ENCODE peak calls at places on chromosome 16, in four cellular contexts. One of them, this sample, is unnamed. For H3K9me3, the result is how much of the 10 kb centered on the place peaks cover.

GRCh38 chr16:31270795-31271194 is 11.0 kb downstream of the ITGAM start:
- DNase-seq in A549: no peak
- DNase-seq in Panc1: no peak
- DNase-seq in stomach: no peak
- DNase-seq in this sample: no peak

GRCh38 chr16:75506567-75506966 is 11.3 kb upstream of the CHST6 start:
- DNase-seq in A549: peak
- DNase-seq in stomach: no peak
- DNase-seq in Panc1: no peak
- DNase-seq in this sample: no peak

GRCh38 chr16:61678182-61678581 is 358.1 kb downstream of the CDH8 start:
- DNase-seq in Panc1: no peak
- DNase-seq in stomach: no peak
- DNase-seq in A549: no peak
- DNase-seq in this sample: no peak

GRCh38 chr16:8948069-8948593 is 15.6 kb downstream of the USP7 start:
- DNase-seq in stomach: no peak
- DNase-seq in A549: no peak
- DNase-seq in Panc1: no peak
- DNase-seq in this sample: no peak

GRCh38 chr16:80151706-80152073 is 389.1 kb upstream of the DYNLRB2 start:
- DNase-seq in Panc1: no peak
- DNase-seq in stomach: no peak
- DNase-seq in A549: no peak
- DNase-seq in this sample: no peak

GRCh38 chr16:49281481-49281842 is at the start of gene CBLN1:
- DNase-seq in A549: no peak
- DNase-seq in Panc1: no peak
- DNase-seq in stomach: no peak
- DNase-seq in this sample: no peak

GRCh38 chr16:22397459-22397858 is 23.0 kb upstream of the CDR2 start:
- DNase-seq in stomach: no peak
- DNase-seq in A549: no peak
- DNase-seq in Panc1: no peak
- DNase-seq in this sample: no peak

GRCh38 chr16:65042966-65043365 is 78.9 kb downstream of the CDH11 start:
- DNase-seq in Panc1: no peak
- DNase-seq in stomach: no peak
- DNase-seq in A549: no peak
- DNase-seq in this sample: no peak

GRCh38 chr16:31128711-31129567 is 6.6 kb downstream of the PRSS8 start:
- DNase-seq in stomach: peak
- DNase-seq in A549: no peak
- DNase-seq in Panc1: no peak
- DNase-seq in this sample: peak

GRCh38 chr16:4982056-4982867 is 24.1 kb downstream of the SEC14L5 start:
- DNase-seq in Panc1: no peak
- DNase-seq in A549: no peak
- DNase-seq in stomach: no peak
- DNase-seq in this sample: no peak

GRCh38 chr16:79928142-79928735 is 327.7 kb upstream of the MAF start:
- DNase-seq in A549: no peak
- DNase-seq in stomach: no peak
- DNase-seq in Panc1: no peak
- DNase-seq in this sample: peak

GRCh38 chr16:1318268-1318545 is 8.8 kb downstream of the UBE2I start:
- DNase-seq in stomach: no peak
- DNase-seq in A549: no peak
- DNase-seq in Panc1: no peak
- DNase-seq in this sample: no peak

GRCh38 chr16:30747331-30747730 is 894 bp upstream of the PHKG2 start:
- DNase-seq in A549: no peak
- DNase-seq in stomach: no peak
- DNase-seq in Panc1: no peak
- DNase-seq in this sample: no peak

GRCh38 chr16:17526956-17527355 is 56.2 kb upstream of the XYLT1 start:
- DNase-seq in Panc1: no peak
- DNase-seq in A549: no peak
- DNase-seq in stomach: no peak
- DNase-seq in this sample: no peak

GRCh38 chr16:81530296-81530721 is 85.7 kb downstream of the CMIP start:
- DNase-seq in stomach: no peak
- DNase-seq in Panc1: no peak
- DNase-seq in A549: no peak
- DNase-seq in this sample: no peak

GRCh38 chr16:49713770-49714169 is 142.1 kb downstream of the ZNF423 start:
- DNase-seq in A549: no peak
- DNase-seq in stomach: no peak
- DNase-seq in Panc1: no peak
- DNase-seq in this sample: no peak

GRCh38 chr16:27528294-27528693 is 21.4 kb downstream of the GTF3C1 start:
- DNase-seq in A549: no peak
- DNase-seq in Panc1: no peak
- DNase-seq in stomach: no peak
- DNase-seq in this sample: no peak

GRCh38 chr16:53611151-53611802 is 92.4 kb downstream of the RPGRIP1L start:
- DNase-seq in stomach: no peak
- DNase-seq in A549: no peak
- DNase-seq in Panc1: no peak
- DNase-seq in this sample: no peak

GRCh38 chr16:66569131-66569530 is 2.9 kb downstream of the CMTM1 start:
- DNase-seq in Panc1: no peak
- DNase-seq in stomach: no peak
- DNase-seq in A549: no peak
- DNase-seq in this sample: no peak

GRCh38 chr16:64983983-64984382 is 137.9 kb downstream of the CDH11 start:
- DNase-seq in Panc1: no peak
- DNase-seq in stomach: no peak
- DNase-seq in A549: no peak
- DNase-seq in this sample: peak

GRCh38 chr16:69097425-69097824 is 8.0 kb upstream of the HAS3 start:
- DNase-seq in A549: no peak
- DNase-seq in stomach: no peak
- DNase-seq in Panc1: no peak
- DNase-seq in this sample: no peak

GRCh38 chr16:87560428-87561199 is 41.7 kb upstream of the JPH3 start:
- DNase-seq in stomach: peak
- DNase-seq in Panc1: no peak
- DNase-seq in A549: peak
- DNase-seq in this sample: peak

GRCh38 chr16:30112197-30113030 is 923 bp downstream of the GDPD3 start:
- DNase-seq in stomach: peak
- DNase-seq in A549: peak
- DNase-seq in Panc1: no peak
- DNase-seq in this sample: peak

GRCh38 chr16:19001788-19002187 is 18.1 kb downstream of the TMC7 start:
- DNase-seq in A549: no peak
- DNase-seq in stomach: no peak
- DNase-seq in Panc1: no peak
- DNase-seq in this sample: no peak

GRCh38 chr16:23424292-23424958 is 28.6 kb downstream of the COG7 start:
- DNase-seq in stomach: no peak
- DNase-seq in Panc1: no peak
- DNase-seq in A549: peak
- DNase-seq in this sample: no peak

GRCh38 chr16:14289692-14290340 is 218.7 kb downstream of the MRTFB start:
- DNase-seq in A549: peak
- DNase-seq in Panc1: no peak
- DNase-seq in stomach: peak
- DNase-seq in this sample: peak

GRCh38 chr16:72905581-72905980 is 142.3 kb downstream of the ZFHX3 start:
- DNase-seq in A549: no peak
- DNase-seq in stomach: no peak
- DNase-seq in Panc1: no peak
- DNase-seq in this sample: no peak

GRCh38 chr16:71426069-71426879 is 15.6 kb downstream of the TLE7 start:
- DNase-seq in Panc1: peak
- DNase-seq in A549: peak
- DNase-seq in stomach: no peak
- DNase-seq in this sample: peak

GRCh38 chr16:24801761-24802302 is 43.9 kb upstream of the SLC5A11 start:
- DNase-seq in A549: no peak
- DNase-seq in Panc1: no peak
- DNase-seq in stomach: no peak
- DNase-seq in this sample: no peak

GRCh38 chr16:9154576-9155410 is 63.3 kb downstream of the HAPSTR1 start:
- DNase-seq in A549: no peak
- DNase-seq in stomach: no peak
- DNase-seq in Panc1: no peak
- DNase-seq in this sample: no peak

GRCh38 chr16:19108409-19109287 is 5.1 kb upstream of the ITPRIPL2 start:
- DNase-seq in A549: no peak
- DNase-seq in Panc1: no peak
- DNase-seq in stomach: no peak
- DNase-seq in this sample: no peak

GRCh38 chr16:85125570-85126382 is 13.5 kb upstream of the CIBAR2 start:
- DNase-seq in A549: no peak
- DNase-seq in stomach: no peak
- DNase-seq in Panc1: no peak
- DNase-seq in this sample: no peak

GRCh38 chr16:67964477-67965131 is 3.8 kb downstream of the SLC12A4 start:
- DNase-seq in A549: no peak
- DNase-seq in Panc1: no peak
- DNase-seq in stomach: no peak
- DNase-seq in this sample: no peak

GRCh38 chr16:67959930-67960329 is 8.5 kb downstream of the SLC12A4 start:
- DNase-seq in stomach: no peak
- DNase-seq in A549: no peak
- DNase-seq in Panc1: no peak
- DNase-seq in this sample: no peak

GRCh38 chr16:67961551-67961957 is 6.9 kb downstream of the SLC12A4 start:
- DNase-seq in Panc1: no peak
- DNase-seq in A549: no peak
- DNase-seq in stomach: peak
- DNase-seq in this sample: no peak

GRCh38 chr16:67963325-67964321 is 4.8 kb downstream of the SLC12A4 start:
- DNase-seq in A549: no peak
- DNase-seq in stomach: peak
- DNase-seq in Panc1: no peak
- DNase-seq in this sample: peak

GRCh38 chr16:67962135-67962534 is 6.3 kb downstream of the SLC12A4 start:
- DNase-seq in Panc1: no peak
- DNase-seq in stomach: no peak
- DNase-seq in A549: no peak
- DNase-seq in this sample: no peak
- H3K4me3 ChIP-seq in Panc1: no peak
- H3K4me3 ChIP-seq in stomach: no peak
- H3K4me3 ChIP-seq in A549: no peak
- H3K4me3 ChIP-seq in this sample: no peak

DNA sequence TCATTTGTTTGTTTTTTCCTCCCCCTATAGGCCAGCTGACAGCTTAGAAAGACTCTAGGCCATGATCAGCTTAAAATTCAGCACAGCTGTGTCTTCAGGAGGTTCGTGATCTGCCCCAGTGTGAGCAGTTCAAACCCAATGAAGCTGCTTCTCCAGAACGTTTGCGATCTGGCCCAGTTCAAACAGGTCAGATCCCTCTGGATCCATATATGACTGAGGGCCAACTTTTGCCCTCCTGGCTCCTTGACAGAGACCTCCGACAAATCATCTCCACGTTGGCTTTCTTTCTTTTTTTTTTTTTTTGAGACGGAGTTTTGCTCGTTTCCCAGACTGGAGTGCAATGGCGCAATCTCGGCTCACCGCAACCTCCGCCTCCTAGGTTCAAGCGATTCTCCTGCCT is 50.2 kb upstream of the ATF7IP2 start:
- DNase-seq in stomach: no peak
- DNase-seq in A549: no peak
- DNase-seq in Panc1: no peak
- DNase-seq in this sample: no peak
- TF ChIP-seq CTCF in stomach: no peak
- TF ChIP-seq CTCF in A549: no peak
- TF ChIP-seq CTCF in Panc1: no peak
- TF ChIP-seq CTCF in this sample: no peak

GRCh38 chr16:56384074-56384721 is 41.1 kb downstream of the AMFR start:
- DNase-seq in A549: no peak
- DNase-seq in stomach: no peak
- DNase-seq in Panc1: no peak
- DNase-seq in this sample: no peak

GRCh38 chr16:56382459-56382858 is 42.9 kb downstream of the AMFR start:
- DNase-seq in A549: no peak
- DNase-seq in Panc1: no peak
- DNase-seq in stomach: no peak
- DNase-seq in this sample: no peak

GRCh38 chr16:56388209-56388608 is 37.1 kb downstream of the AMFR start:
- DNase-seq in A549: no peak
- DNase-seq in Panc1: no peak
- DNase-seq in stomach: no peak
- DNase-seq in this sample: no peak

DNA sequence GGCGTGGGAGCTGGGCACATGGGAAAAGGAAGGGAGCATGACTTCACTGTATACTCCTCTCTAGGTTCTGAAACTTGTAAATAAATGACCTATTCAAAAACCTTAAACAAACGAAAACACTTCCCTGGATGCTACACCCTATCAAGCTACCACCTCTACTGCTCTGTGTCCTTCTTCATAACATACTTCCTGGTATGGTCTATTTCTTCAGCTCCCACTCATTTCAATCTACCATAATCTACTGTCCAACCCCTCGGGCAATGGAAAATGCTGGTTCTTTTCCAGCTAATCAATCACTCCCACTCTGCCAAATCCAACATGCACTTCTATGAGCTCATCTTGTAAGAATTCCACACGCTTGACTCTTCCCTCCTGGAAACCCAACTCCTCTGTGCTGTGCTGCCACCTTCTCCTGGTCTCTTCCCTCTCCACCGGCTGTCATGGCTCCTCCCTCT is 42.4 kb downstream of the AMFR start:
- DNase-seq in A549: peak
- DNase-seq in stomach: no peak
- DNase-seq in Panc1: no peak
- DNase-seq in this sample: no peak
- H3K9me3 ChIP-seq in A549: under half
- H3K9me3 ChIP-seq in stomach: under half
- H3K9me3 ChIP-seq in Panc1: under half
- H3K9me3 ChIP-seq in this sample: under half

DNA sequence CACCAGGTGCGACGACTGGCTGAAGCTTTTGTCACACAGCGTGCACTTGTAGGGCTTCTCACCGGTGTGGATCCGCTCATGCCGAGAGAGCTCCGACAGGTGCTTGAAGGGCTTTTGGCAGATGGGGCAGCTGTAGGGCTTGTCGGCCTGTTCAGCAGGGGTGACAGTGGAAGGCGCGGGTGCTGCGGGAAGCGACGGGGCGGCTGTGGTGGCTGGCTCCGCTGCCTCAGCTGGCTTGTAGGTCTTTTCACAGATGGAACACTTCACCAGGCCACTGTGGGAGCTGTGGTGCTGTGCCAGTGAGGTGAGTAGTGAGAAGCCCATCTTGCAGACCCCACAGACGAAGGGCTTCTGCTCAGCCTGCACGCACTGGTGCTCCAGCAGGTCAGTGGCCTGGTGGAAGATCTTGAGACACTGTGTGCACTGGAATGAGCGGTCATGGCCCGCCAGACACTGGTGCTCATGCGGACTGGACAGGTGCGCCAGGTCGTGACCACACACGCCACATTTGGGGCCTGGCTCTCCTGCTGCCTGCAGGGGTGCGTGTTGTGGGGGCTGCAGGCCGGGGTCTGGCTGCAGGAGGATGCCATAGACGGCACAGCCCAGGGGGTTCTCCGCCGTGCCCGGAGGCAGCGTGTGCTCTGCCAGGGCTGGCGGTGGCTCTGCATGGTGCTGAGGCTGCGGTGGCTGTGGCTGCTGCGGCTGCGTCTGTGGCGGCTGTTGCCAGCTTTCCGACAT is 2.8 kb downstream of the ZNF319 start:
- DNase-seq in Panc1: no peak
- DNase-seq in stomach: no peak
- DNase-seq in A549: no peak
- DNase-seq in this sample: no peak
- H3K4me3 ChIP-seq in Panc1: no peak
- H3K4me3 ChIP-seq in stomach: no peak
- H3K4me3 ChIP-seq in A549: no peak
- H3K4me3 ChIP-seq in this sample: no peak